ENCODE peak calls at places on chromosomes 3 and 15, in ten cellular contexts. K, C, O, Y, W, E, R, Z, A and Q are unnamed samples.
A peak's percentile ranks its signal among the peaks of the same experiment; 100 is the strongest.

GRCh38 chr3:17745301-17745700 is 2.9 kb upstream of the TBC1D5 start:
- DNase-seq in K (no peak), C (no peak), O (peak; percentile 22), Y (no peak), W (no peak), E (no peak), R (no peak), Z (no peak), A (no peak), Q (no peak)

GRCh38 chr3:110933786-110934415 is 137.7 kb upstream of the NECTIN3 start:
- DNase-seq in K (no peak), C (no peak), O (no peak), Y (no peak), W (no peak), E (no peak), R (no peak), Z (peak; percentile 13), A (no peak), Q (no peak)

GRCh38 chr3:141332436-141332835 is 35.9 kb upstream of the ZBTB38 start:
- DNase-seq in K (no peak), C (no peak), O (no peak), Y (no peak), W (no peak), E (no peak), R (no peak), Z (no peak), A (no peak), Q (no peak)

GRCh38 chr15:98169551-98169950 is 209.0 kb downstream of the ARRDC4 start:
- DNase-seq in K (no peak), C (no peak), O (no peak), Y (no peak), W (no peak), E (no peak), R (no peak), Z (no peak), A (no peak), Q (no peak)

GRCh38 chr3:23653647-23654525 is 151.9 kb upstream of the UBE2E1 start:
- DNase-seq in K (no peak), C (peak; percentile 91), O (no peak), Y (no peak), W (no peak), E (peak; percentile 49), R (peak; percentile 60), Z (no peak), A (no peak), Q (no peak)

GRCh38 chr15:80456517-80457497 is 52.6 kb downstream of the ARNT2 start:
- DNase-seq in K (no peak), C (no peak), O (no peak), Y (no peak), W (no peak), E (no peak), R (peak; percentile 20), Z (peak; percentile 52), A (no peak), Q (no peak)

GRCh38 chr3:44899683-44900367 is 25.4 kb downstream of the TGM4 start:
- DNase-seq in K (no peak), C (no peak), O (no peak), Y (no peak), W (no peak), E (no peak), R (no peak), Z (no peak), A (no peak), Q (no peak)

GRCh38 chr3:46914849-46915248 is 37.3 kb downstream of the PTH1R start:
- DNase-seq in K (no peak), C (no peak), O (no peak), Y (no peak), W (no peak), E (no peak), R (no peak), Z (no peak), A (no peak), Q (no peak)

GRCh38 chr3:49199244-49199899 is 28.0 kb downstream of the KLHDC8B start:
- DNase-seq in K (no peak), C (no peak), O (no peak), Y (no peak), W (no peak), E (no peak), R (no peak), Z (peak; percentile 30), A (no peak), Q (no peak)

GRCh38 chr3:12187448-12188327 is 29.0 kb upstream of the TIMP4 start:
- DNase-seq in K (peak; percentile 59), C (peak; percentile 60), O (no peak), Y (peak; percentile 8), W (no peak), E (peak; percentile 26), R (peak; percentile 46), Z (no peak), A (peak; percentile 86), Q (no peak)

GRCh38 chr3:55668359-55668758 is 181.3 kb upstream of the WNT5A start:
- DNase-seq in K (no peak), C (no peak), O (no peak), Y (no peak), W (no peak), E (no peak), R (no peak), Z (no peak), A (no peak), Q (no peak)

GRCh38 chr3:195187609-195188529 is 83.1 kb downstream of the XXYLT1 start:
- DNase-seq in K (no peak), C (no peak), O (no peak), Y (no peak), W (no peak), E (no peak), R (no peak), Z (no peak), A (no peak), Q (no peak)

GRCh38 chr3:167866321-167866720 is 130.8 kb downstream of the SERPINI1 start:
- DNase-seq in K (no peak), C (no peak), O (no peak), Y (no peak), W (no peak), E (no peak), R (no peak), Z (no peak), A (no peak), Q (no peak)

GRCh38 chr3:119628816-119629445 is 31.2 kb downstream of the PLA1A start:
- DNase-seq in K (no peak), C (no peak), O (no peak), Y (no peak), W (no peak), E (peak; percentile 19), R (no peak), Z (no peak), A (no peak), Q (no peak)

GRCh38 chr3:154247806-154248480 is 76.3 kb downstream of the DHX36 start:
- DNase-seq in K (no peak), C (no peak), O (no peak), Y (no peak), W (no peak), E (no peak), R (no peak), Z (no peak), A (no peak), Q (no peak)